ENCODE peak calls at places on chromosomes 2 and 18, in five cellular contexts. One of them, this sample, is unnamed.

GRCh38 chr18:79736230-79736629 is 56.6 kb downstream of the CTDP1 start:
- ATAC-seq in aorta: no peak
- ATAC-seq in RWPE2: no peak
- ATAC-seq in left ventricle myocardium superior: no peak
- ATAC-seq in activated naive CD4-positive, alpha-beta T cell treated with anti-CD3 and anti-CD28 coated beads, Interleukin-2, amount 50 U/mL, for 72 hours: no peak
- ATAC-seq in this sample: no peak

GRCh38 chr2:135164431-135164830 is 112.3 kb downstream of the RAB3GAP1 start:
- ATAC-seq in aorta: no peak
- ATAC-seq in RWPE2: peak; percentile 98
- ATAC-seq in left ventricle myocardium superior: no peak
- ATAC-seq in activated naive CD4-positive, alpha-beta T cell treated with anti-CD3 and anti-CD28 coated beads, Interleukin-2, amount 50 U/mL, for 72 hours: no peak
- ATAC-seq in this sample: no peak

GRCh38 chr2:10475811-10476660 is 27.9 kb upstream of the ODC1 start:
- ATAC-seq in aorta: no peak
- ATAC-seq in RWPE2: no peak
- ATAC-seq in left ventricle myocardium superior: no peak
- ATAC-seq in activated naive CD4-positive, alpha-beta T cell treated with anti-CD3 and anti-CD28 coated beads, Interleukin-2, amount 50 U/mL, for 72 hours: no peak
- ATAC-seq in this sample: no peak

GRCh38 chr2:177338177-177338721 is 54.3 kb upstream of the AGPS start:
- ATAC-seq in aorta: no peak
- ATAC-seq in RWPE2: peak; percentile 92
- ATAC-seq in left ventricle myocardium superior: no peak
- ATAC-seq in activated naive CD4-positive, alpha-beta T cell treated with anti-CD3 and anti-CD28 coated beads, Interleukin-2, amount 50 U/mL, for 72 hours: peak; percentile 71
- ATAC-seq in this sample: no peak

GRCh38 chr2:3725458-3726250 is 22.3 kb downstream of the DCDC2C start:
- ATAC-seq in aorta: no peak
- ATAC-seq in RWPE2: no peak
- ATAC-seq in left ventricle myocardium superior: no peak
- ATAC-seq in activated naive CD4-positive, alpha-beta T cell treated with anti-CD3 and anti-CD28 coated beads, Interleukin-2, amount 50 U/mL, for 72 hours: no peak
- ATAC-seq in this sample: no peak

GRCh38 chr2:150076281-150076680 is 411.2 kb downstream of the RND3 start:
- ATAC-seq in aorta: no peak
- ATAC-seq in RWPE2: peak; percentile 74
- ATAC-seq in left ventricle myocardium superior: peak; percentile 33
- ATAC-seq in activated naive CD4-positive, alpha-beta T cell treated with anti-CD3 and anti-CD28 coated beads, Interleukin-2, amount 50 U/mL, for 72 hours: no peak
- ATAC-seq in this sample: no peak

GRCh38 chr18:79971211-79971952 is 6.9 kb downstream of the HSBP1L1 start:
- ATAC-seq in aorta: no peak
- ATAC-seq in RWPE2: no peak
- ATAC-seq in left ventricle myocardium superior: no peak
- ATAC-seq in activated naive CD4-positive, alpha-beta T cell treated with anti-CD3 and anti-CD28 coated beads, Interleukin-2, amount 50 U/mL, for 72 hours: no peak
- ATAC-seq in this sample: no peak

GRCh38 chr18:77635441-77635840 is 385.8 kb downstream of the GALR1 start:
- ATAC-seq in aorta: peak; percentile 65
- ATAC-seq in RWPE2: no peak
- ATAC-seq in left ventricle myocardium superior: peak; percentile 96
- ATAC-seq in activated naive CD4-positive, alpha-beta T cell treated with anti-CD3 and anti-CD28 coated beads, Interleukin-2, amount 50 U/mL, for 72 hours: no peak
- ATAC-seq in this sample: peak; percentile 73

GRCh38 chr2:62140785-62141740 is 54.9 kb upstream of the B3GNT2 start:
- ATAC-seq in aorta: no peak
- ATAC-seq in RWPE2: no peak
- ATAC-seq in left ventricle myocardium superior: no peak
- ATAC-seq in activated naive CD4-positive, alpha-beta T cell treated with anti-CD3 and anti-CD28 coated beads, Interleukin-2, amount 50 U/mL, for 72 hours: peak; percentile 41
- ATAC-seq in this sample: no peak

GRCh38 chr18:58314284-58314683 is 270.3 kb downstream of the NEDD4L start:
- ATAC-seq in aorta: peak; percentile 85
- ATAC-seq in RWPE2: peak; percentile 65
- ATAC-seq in left ventricle myocardium superior: peak; percentile 77
- ATAC-seq in activated naive CD4-positive, alpha-beta T cell treated with anti-CD3 and anti-CD28 coated beads, Interleukin-2, amount 50 U/mL, for 72 hours: no peak
- ATAC-seq in this sample: peak; percentile 92

GRCh38 chr2:133586978-133587377 is 18.7 kb upstream of the NCKAP5 start:
- ATAC-seq in aorta: no peak
- ATAC-seq in RWPE2: peak; percentile 91
- ATAC-seq in left ventricle myocardium superior: peak; percentile 55
- ATAC-seq in activated naive CD4-positive, alpha-beta T cell treated with anti-CD3 and anti-CD28 coated beads, Interleukin-2, amount 50 U/mL, for 72 hours: no peak
- ATAC-seq in this sample: no peak

GRCh38 chr2:14342313-14342712 is 290.2 kb upstream of the LRATD1 start:
- ATAC-seq in aorta: peak; percentile 63
- ATAC-seq in RWPE2: no peak
- ATAC-seq in left ventricle myocardium superior: no peak
- ATAC-seq in activated naive CD4-positive, alpha-beta T cell treated with anti-CD3 and anti-CD28 coated beads, Interleukin-2, amount 50 U/mL, for 72 hours: no peak
- ATAC-seq in this sample: no peak

GRCh38 chr18:79899609-79900435 is 51.6 kb downstream of the SLC66A2 start:
- ATAC-seq in aorta: no peak
- ATAC-seq in RWPE2: no peak
- ATAC-seq in left ventricle myocardium superior: peak; percentile 21
- ATAC-seq in activated naive CD4-positive, alpha-beta T cell treated with anti-CD3 and anti-CD28 coated beads, Interleukin-2, amount 50 U/mL, for 72 hours: no peak
- ATAC-seq in this sample: no peak

GRCh38 chr2:205712508-205712907 is 30.2 kb downstream of the NRP2 start:
- ATAC-seq in aorta: no peak
- ATAC-seq in RWPE2: peak; percentile 36
- ATAC-seq in left ventricle myocardium superior: no peak
- ATAC-seq in activated naive CD4-positive, alpha-beta T cell treated with anti-CD3 and anti-CD28 coated beads, Interleukin-2, amount 50 U/mL, for 72 hours: peak; percentile 63
- ATAC-seq in this sample: no peak

GRCh38 chr2:196113061-196113974 is 44.7 kb upstream of the DNAH7 start:
- ATAC-seq in aorta: peak; percentile 66
- ATAC-seq in RWPE2: no peak
- ATAC-seq in left ventricle myocardium superior: peak; percentile 65
- ATAC-seq in activated naive CD4-positive, alpha-beta T cell treated with anti-CD3 and anti-CD28 coated beads, Interleukin-2, amount 50 U/mL, for 72 hours: no peak
- ATAC-seq in this sample: peak; percentile 71

GRCh38 chr2:238493880-238494572 is 67.3 kb downstream of the ASB1 start:
- ATAC-seq in aorta: no peak
- ATAC-seq in RWPE2: no peak
- ATAC-seq in left ventricle myocardium superior: no peak
- ATAC-seq in activated naive CD4-positive, alpha-beta T cell treated with anti-CD3 and anti-CD28 coated beads, Interleukin-2, amount 50 U/mL, for 72 hours: peak; percentile 80
- ATAC-seq in this sample: no peak

GRCh38 chr2:216112926-216113325 is 3.8 kb downstream of the XRCC5 start:
- ATAC-seq in aorta: no peak
- ATAC-seq in RWPE2: no peak
- ATAC-seq in left ventricle myocardium superior: no peak
- ATAC-seq in activated naive CD4-positive, alpha-beta T cell treated with anti-CD3 and anti-CD28 coated beads, Interleukin-2, amount 50 U/mL, for 72 hours: peak; percentile 55
- ATAC-seq in this sample: no peak

GRCh38 chr2:206368933-206369569 is 74.3 kb upstream of the ADAM23 start:
- ATAC-seq in aorta: peak; percentile 41
- ATAC-seq in RWPE2: no peak
- ATAC-seq in left ventricle myocardium superior: peak; percentile 78
- ATAC-seq in activated naive CD4-positive, alpha-beta T cell treated with anti-CD3 and anti-CD28 coated beads, Interleukin-2, amount 50 U/mL, for 72 hours: no peak
- ATAC-seq in this sample: no peak

GRCh38 chr2:222523783-222524544 is 99.6 kb downstream of the SGPP2 start:
- ATAC-seq in aorta: no peak
- ATAC-seq in RWPE2: peak; percentile 44
- ATAC-seq in left ventricle myocardium superior: no peak
- ATAC-seq in activated naive CD4-positive, alpha-beta T cell treated with anti-CD3 and anti-CD28 coated beads, Interleukin-2, amount 50 U/mL, for 72 hours: peak; percentile 11
- ATAC-seq in this sample: no peak

GRCh38 chr2:1641498-1641897 is 102.8 kb downstream of the PXDN start:
- ATAC-seq in aorta: no peak
- ATAC-seq in RWPE2: no peak
- ATAC-seq in left ventricle myocardium superior: no peak
- ATAC-seq in activated naive CD4-positive, alpha-beta T cell treated with anti-CD3 and anti-CD28 coated beads, Interleukin-2, amount 50 U/mL, for 72 hours: no peak
- ATAC-seq in this sample: no peak

GRCh38 chr18:13406770-13407169 is 188.2 kb downstream of the LDLRAD4 start:
- ATAC-seq in aorta: no peak
- ATAC-seq in RWPE2: no peak
- ATAC-seq in left ventricle myocardium superior: no peak
- ATAC-seq in activated naive CD4-positive, alpha-beta T cell treated with anti-CD3 and anti-CD28 coated beads, Interleukin-2, amount 50 U/mL, for 72 hours: no peak
- ATAC-seq in this sample: no peak

GRCh38 chr2:23954325-23955014 is 14.2 kb downstream of the UBXN2A start:
- ATAC-seq in aorta: no peak
- ATAC-seq in RWPE2: no peak
- ATAC-seq in left ventricle myocardium superior: peak; percentile 61
- ATAC-seq in activated naive CD4-positive, alpha-beta T cell treated with anti-CD3 and anti-CD28 coated beads, Interleukin-2, amount 50 U/mL, for 72 hours: no peak
- ATAC-seq in this sample: no peak

GRCh38 chr18:2881490-2882195 is 34.8 kb downstream of the EMILIN2 start:
- ATAC-seq in aorta: peak; percentile 85
- ATAC-seq in RWPE2: peak; percentile 17
- ATAC-seq in left ventricle myocardium superior: peak; percentile 85
- ATAC-seq in activated naive CD4-positive, alpha-beta T cell treated with anti-CD3 and anti-CD28 coated beads, Interleukin-2, amount 50 U/mL, for 72 hours: peak; percentile 51
- ATAC-seq in this sample: peak; percentile 86

GRCh38 chr2:236794558-236794957 is 224.9 kb downstream of the ACKR3 start:
- ATAC-seq in aorta: no peak
- ATAC-seq in RWPE2: no peak
- ATAC-seq in left ventricle myocardium superior: no peak
- ATAC-seq in activated naive CD4-positive, alpha-beta T cell treated with anti-CD3 and anti-CD28 coated beads, Interleukin-2, amount 50 U/mL, for 72 hours: no peak
- ATAC-seq in this sample: no peak

GRCh38 chr2:106667478-106668077 is 180.4 kb downstream of the CD8B2 start:
- ATAC-seq in aorta: no peak
- ATAC-seq in RWPE2: no peak
- ATAC-seq in left ventricle myocardium superior: no peak
- ATAC-seq in activated naive CD4-positive, alpha-beta T cell treated with anti-CD3 and anti-CD28 coated beads, Interleukin-2, amount 50 U/mL, for 72 hours: no peak
- ATAC-seq in this sample: no peak

GRCh38 chr18:11105463-11105862 is 43.9 kb downstream of the PIEZO2 start:
- ATAC-seq in aorta: peak; percentile 30
- ATAC-seq in RWPE2: no peak
- ATAC-seq in left ventricle myocardium superior: no peak
- ATAC-seq in activated naive CD4-positive, alpha-beta T cell treated with anti-CD3 and anti-CD28 coated beads, Interleukin-2, amount 50 U/mL, for 72 hours: no peak
- ATAC-seq in this sample: no peak

GRCh38 chr2:65553504-65554074 is 121.2 kb upstream of the SPRED2 start:
- ATAC-seq in aorta: no peak
- ATAC-seq in RWPE2: no peak
- ATAC-seq in left ventricle myocardium superior: peak; percentile 36
- ATAC-seq in activated naive CD4-positive, alpha-beta T cell treated with anti-CD3 and anti-CD28 coated beads, Interleukin-2, amount 50 U/mL, for 72 hours: no peak
- ATAC-seq in this sample: no peak

GRCh38 chr18:74609535-74609934 is 11.9 kb downstream of the ZNF407 start:
- ATAC-seq in aorta: no peak
- ATAC-seq in RWPE2: no peak
- ATAC-seq in left ventricle myocardium superior: no peak
- ATAC-seq in activated naive CD4-positive, alpha-beta T cell treated with anti-CD3 and anti-CD28 coated beads, Interleukin-2, amount 50 U/mL, for 72 hours: peak; percentile 49
- ATAC-seq in this sample: no peak

GRCh38 chr2:216683846-216684245 is 11.5 kb downstream of the IGFBP5 start:
- ATAC-seq in aorta: peak; percentile 74
- ATAC-seq in RWPE2: peak; percentile 78
- ATAC-seq in left ventricle myocardium superior: peak; percentile 74
- ATAC-seq in activated naive CD4-positive, alpha-beta T cell treated with anti-CD3 and anti-CD28 coated beads, Interleukin-2, amount 50 U/mL, for 72 hours: no peak
- ATAC-seq in this sample: peak; percentile 94

GRCh38 chr2:200408428-200409311 is 101.2 kb downstream of the KCTD18 start:
- ATAC-seq in aorta: peak; percentile 5
- ATAC-seq in RWPE2: peak; percentile 61
- ATAC-seq in left ventricle myocardium superior: no peak
- ATAC-seq in activated naive CD4-positive, alpha-beta T cell treated with anti-CD3 and anti-CD28 coated beads, Interleukin-2, amount 50 U/mL, for 72 hours: peak; percentile 37
- ATAC-seq in this sample: no peak

GRCh38 chr2:84815146-84815545 is 65.7 kb downstream of the TRABD2A start:
- ATAC-seq in aorta: no peak
- ATAC-seq in RWPE2: no peak
- ATAC-seq in left ventricle myocardium superior: no peak
- ATAC-seq in activated naive CD4-positive, alpha-beta T cell treated with anti-CD3 and anti-CD28 coated beads, Interleukin-2, amount 50 U/mL, for 72 hours: no peak
- ATAC-seq in this sample: no peak

GRCh38 chr2:143231257-143231650 is 102.0 kb downstream of the ARHGAP15 start:
- ATAC-seq in aorta: no peak
- ATAC-seq in RWPE2: no peak
- ATAC-seq in left ventricle myocardium superior: no peak
- ATAC-seq in activated naive CD4-positive, alpha-beta T cell treated with anti-CD3 and anti-CD28 coated beads, Interleukin-2, amount 50 U/mL, for 72 hours: no peak
- ATAC-seq in this sample: no peak

GRCh38 chr18:11500153-11501122 is 109.0 kb upstream of the SLC35G4 start:
- ATAC-seq in aorta: peak; percentile 19
- ATAC-seq in RWPE2: peak; percentile 97
- ATAC-seq in left ventricle myocardium superior: peak; percentile 42
- ATAC-seq in activated naive CD4-positive, alpha-beta T cell treated with anti-CD3 and anti-CD28 coated beads, Interleukin-2, amount 50 U/mL, for 72 hours: no peak
- ATAC-seq in this sample: no peak

GRCh38 chr2:158949300-158949699 is 19.1 kb upstream of the TANC1 start:
- ATAC-seq in aorta: no peak
- ATAC-seq in RWPE2: no peak
- ATAC-seq in left ventricle myocardium superior: no peak
- ATAC-seq in activated naive CD4-positive, alpha-beta T cell treated with anti-CD3 and anti-CD28 coated beads, Interleukin-2, amount 50 U/mL, for 72 hours: no peak
- ATAC-seq in this sample: no peak

GRCh38 chr2:143140864-143141637 is 11.8 kb downstream of the ARHGAP15 start:
- ATAC-seq in aorta: no peak
- ATAC-seq in RWPE2: no peak
- ATAC-seq in left ventricle myocardium superior: no peak
- ATAC-seq in activated naive CD4-positive, alpha-beta T cell treated with anti-CD3 and anti-CD28 coated beads, Interleukin-2, amount 50 U/mL, for 72 hours: peak; percentile 58
- ATAC-seq in this sample: no peak

GRCh38 chr2:157438907-157439791 is 4.7 kb downstream of the CYTIP start:
- ATAC-seq in aorta: no peak
- ATAC-seq in RWPE2: no peak
- ATAC-seq in left ventricle myocardium superior: peak; percentile 72
- ATAC-seq in activated naive CD4-positive, alpha-beta T cell treated with anti-CD3 and anti-CD28 coated beads, Interleukin-2, amount 50 U/mL, for 72 hours: peak; percentile 27
- ATAC-seq in this sample: no peak